ENCODE peak calls at places on chromosomes 2 and 18, in five cellular contexts. L, K, J, N and Y are unnamed samples.

GRCh38 chr2:168166902-168167510 is 80.4 kb downstream of the STK39 start:
- DNase-seq in L (no peak), J (no peak), K (no peak), N (peak; percentile 74), Y (peak; percentile 53)

GRCh38 chr18:7632152-7633098 is 65.3 kb downstream of the PTPRM start:
- DNase-seq in K (no peak), L (no peak), N (no peak), J (no peak), Y (no peak)

GRCh38 chr2:204655626-204656025 is 110.4 kb downstream of the PARD3B start:
- DNase-seq in L (no peak), J (no peak), K (no peak), N (no peak), Y (no peak)

GRCh38 chr18:63882333-63883141 is 5.0 kb upstream of the SERPINB2 start:
- DNase-seq in K (no peak), J (peak; percentile 73), N (peak; percentile 92), L (no peak), Y (peak; percentile 95)

GRCh38 chr2:240567137-240567871 is 980 bp upstream of the RNPEPL1 start:
- DNase-seq in L (peak; percentile 47), K (no peak), J (no peak), N (peak; percentile 27), Y (no peak)

GRCh38 chr18:41391616-41392610 is 563.1 kb upstream of the PIK3C3 start:
- DNase-seq in K (peak; percentile 33), L (no peak), J (peak; percentile 32), N (peak; percentile 49), Y (peak; percentile 37)

GRCh38 chr2:178829299-178829698 is 22.1 kb upstream of the TTN start:
- DNase-seq in N (peak; percentile 35), J (no peak), K (no peak), L (no peak), Y (no peak)

GRCh38 chr2:214484701-214485100 is 73.8 kb downstream of the VWC2L start:
- DNase-seq in J (no peak), N (no peak), K (no peak), L (no peak), Y (no peak)

GRCh38 chr18:75101916-75102315 is 107.0 kb downstream of the PTGR3 start:
- DNase-seq in N (no peak), J (no peak), K (no peak), L (no peak), Y (no peak)

GRCh38 chr2:9207641-9208301 is 1.2 kb downstream of the ASAP2 start:
- DNase-seq in L (no peak), N (no peak), J (no peak), K (no peak), Y (no peak)

GRCh38 chr2:204024503-204024902 is 87.9 kb downstream of the ICOS start:
- DNase-seq in L (no peak), K (peak; percentile 37), J (no peak), N (peak; percentile 34), Y (peak; percentile 26)

GRCh38 chr2:40401896-40402295 is 50.0 kb downstream of the SLC8A1 start:
- DNase-seq in N (peak; percentile 95), J (peak; percentile 49), L (no peak), K (no peak), Y (peak; percentile 89)

GRCh38 chr2:202154613-202155281 is 81.7 kb downstream of the KIAA2012 start:
- DNase-seq in L (no peak), N (no peak), K (no peak), J (peak; percentile 36), Y (no peak)

GRCh38 chr2:202161106-202161836 is 77.1 kb downstream of the SUMO1 start:
- DNase-seq in J (no peak), N (peak; percentile 38), K (no peak), L (no peak), Y (peak; percentile 33)

GRCh38 chr2:202157211-202157985 is 81.0 kb downstream of the SUMO1 start:
- DNase-seq in L (no peak), N (no peak), K (no peak), J (no peak), Y (no peak)

GRCh38 chr2:202164409-202164808 is 74.0 kb downstream of the SUMO1 start:
- DNase-seq in J (no peak), N (no peak), L (no peak), K (no peak), Y (no peak)

GRCh38 chr2:202158796-202159195 is 79.6 kb downstream of the SUMO1 start:
- DNase-seq in L (no peak), J (no peak), K (peak; percentile 8), N (peak; percentile 36), Y (peak; percentile 16)
- TF ChIP-seq CTCF in L (no peak), J (peak; percentile 44), K (no peak), N (peak; percentile 39), Y (peak; percentile 54)

DNA sequence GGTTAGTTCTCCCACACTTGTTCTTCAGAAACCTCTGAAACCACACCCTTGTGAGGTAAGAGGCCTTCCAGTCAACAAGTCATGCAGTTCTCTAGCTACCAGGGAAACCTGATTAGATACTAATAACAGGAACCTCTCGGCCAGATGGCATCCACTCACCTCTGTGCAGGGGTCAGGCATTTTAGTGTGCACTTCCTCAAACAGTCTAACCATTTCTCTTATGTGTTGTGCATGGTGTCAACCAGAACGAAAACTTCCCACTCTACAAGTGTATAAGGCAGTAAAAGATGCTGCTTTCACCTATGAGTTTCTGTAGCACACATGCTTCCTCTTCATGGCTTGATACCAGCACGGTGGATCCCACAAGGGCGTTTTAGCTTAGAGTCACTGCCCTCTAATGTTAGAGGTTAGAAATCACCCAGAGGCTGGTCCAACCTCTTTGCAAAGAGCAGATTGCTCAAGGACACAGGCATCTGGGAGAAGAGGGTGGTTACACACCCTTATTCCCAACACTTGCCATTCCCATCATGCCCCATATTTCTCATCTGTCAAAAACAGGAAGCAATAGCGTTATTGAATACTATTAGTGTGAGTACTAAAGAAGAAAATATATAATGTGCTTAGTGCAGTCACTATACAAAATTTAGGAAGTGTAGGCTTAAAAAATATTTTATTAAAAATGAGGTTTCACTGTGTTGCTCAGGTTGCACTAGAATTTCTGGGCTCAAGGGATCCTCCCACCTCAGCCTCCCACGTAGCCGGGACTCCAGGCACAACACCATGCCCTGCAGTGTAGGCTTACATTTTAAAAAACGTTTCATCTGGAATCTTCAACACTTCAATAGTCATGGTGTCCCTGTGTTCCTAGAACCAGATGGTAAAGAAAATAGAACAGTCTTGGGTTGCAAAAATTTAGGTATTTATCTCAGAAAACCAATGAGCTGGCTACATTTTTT is 34.5 kb upstream of the RAB31 start:
- DNase-seq in J (no peak), L (peak; percentile 86), N (peak; percentile 81), K (no peak), Y (peak; percentile 66)
- TF ChIP-seq CTCF in J (peak; percentile 28), L (peak; percentile 65), N (peak; percentile 47), K (no peak), Y (peak; percentile 68)

GRCh38 chr18:50967714-50968661 is at the start of gene ELAC1:
- DNase-seq in J (peak; percentile 36), L (peak; percentile 85), N (peak; percentile 72), K (peak; percentile 62), Y (peak; percentile 81)
- TF ChIP-seq CTCF in J (no peak), L (no peak), N (no peak), K (peak; percentile 4), Y (peak; percentile 43)

GRCh38 chr2:138177693-138178092 is 213.4 kb downstream of the HNMT start:
- DNase-seq in L (no peak), K (no peak), N (no peak), J (no peak), Y (no peak)
- TF ChIP-seq CTCF in L (no peak), K (no peak), N (no peak), J (no peak), Y (no peak)

GRCh38 chr2:68900496-68901198 is 29.4 kb upstream of the BMP10 start:
- DNase-seq in N (no peak), K (no peak), L (no peak), J (no peak), Y (no peak)
- TF ChIP-seq CTCF in N (no peak), K (no peak), L (no peak), J (no peak), Y (no peak)

DNA sequence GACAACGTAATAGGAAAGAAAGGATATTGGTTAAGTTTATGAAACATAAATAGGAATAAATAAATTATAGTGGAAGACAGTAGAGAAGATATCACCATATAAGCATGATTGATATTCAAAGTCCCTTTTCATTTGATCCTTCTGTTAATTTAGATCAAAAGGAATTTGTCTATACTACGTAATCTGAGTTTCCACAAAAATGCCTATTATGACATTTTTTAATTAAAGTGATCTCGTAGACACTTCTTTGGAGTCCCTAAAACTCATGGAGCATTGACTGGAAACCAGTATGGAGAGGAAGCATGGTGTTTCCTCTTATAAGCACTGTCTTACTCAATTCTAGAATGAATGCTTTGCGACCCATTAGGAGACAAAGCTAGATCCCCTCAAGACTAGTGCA is 411.4 kb upstream of the SPHKAP start:
- DNase-seq in J (no peak), N (no peak), K (no peak), L (no peak), Y (no peak)
- TF ChIP-seq CTCF in J (no peak), N (no peak), K (no peak), L (no peak), Y (no peak)